ENCODE peak calls at places on chromosomes 2 and 18, in nine cellular contexts. One of them, this sample, is unnamed.

GRCh38 chr2:66370824-66371223 is 64.1 kb upstream of the MEIS1 start:
- DNase-seq in GM23338: no peak
- DNase-seq in neural progenitor cell: no peak
- DNase-seq in H9: no peak
- DNase-seq in WTC11: no peak
- DNase-seq in upper lobe of right lung: no peak
- DNase-seq in spleen: no peak
- DNase-seq in heart right ventricle: no peak
- DNase-seq in GM13976: no peak
- DNase-seq in this sample: no peak

GRCh38 chr18:56315363-56315762 is 323.0 kb downstream of the TXNL1 start:
- DNase-seq in upper lobe of right lung: no peak
- DNase-seq in WTC11: no peak
- DNase-seq in H9: no peak
- DNase-seq in heart right ventricle: no peak
- DNase-seq in neural progenitor cell: no peak
- DNase-seq in GM23338: no peak
- DNase-seq in spleen: no peak
- DNase-seq in GM13976: no peak
- DNase-seq in this sample: no peak

GRCh38 chr18:78778651-78779050 is 201.0 kb upstream of the SALL3 start:
- DNase-seq in heart right ventricle: no peak
- DNase-seq in GM13976: no peak
- DNase-seq in spleen: peak
- DNase-seq in upper lobe of right lung: no peak
- DNase-seq in neural progenitor cell: no peak
- DNase-seq in GM23338: no peak
- DNase-seq in WTC11: no peak
- DNase-seq in H9: no peak
- DNase-seq in this sample: no peak

GRCh38 chr2:199929257-199929656 is 18.2 kb downstream of the C2orf69 start:
- DNase-seq in neural progenitor cell: no peak
- DNase-seq in spleen: no peak
- DNase-seq in heart right ventricle: no peak
- DNase-seq in WTC11: no peak
- DNase-seq in GM23338: peak
- DNase-seq in H9: no peak
- DNase-seq in upper lobe of right lung: no peak
- DNase-seq in GM13976: no peak
- DNase-seq in this sample: no peak

GRCh38 chr2:30341500-30342267 is 105.4 kb upstream of the LCLAT1 start:
- DNase-seq in neural progenitor cell: no peak
- DNase-seq in upper lobe of right lung: no peak
- DNase-seq in GM13976: no peak
- DNase-seq in GM23338: no peak
- DNase-seq in WTC11: no peak
- DNase-seq in H9: no peak
- DNase-seq in heart right ventricle: no peak
- DNase-seq in spleen: no peak
- DNase-seq in this sample: no peak

GRCh38 chr2:237998530-237998929 is 31.7 kb downstream of the UBE2F start:
- DNase-seq in GM13976: peak
- DNase-seq in upper lobe of right lung: no peak
- DNase-seq in H9: no peak
- DNase-seq in GM23338: no peak
- DNase-seq in neural progenitor cell: no peak
- DNase-seq in spleen: no peak
- DNase-seq in heart right ventricle: no peak
- DNase-seq in WTC11: no peak
- DNase-seq in this sample: no peak

GRCh38 chr2:221571391-221572179 is 519 bp downstream of the EPHA4 start:
- DNase-seq in spleen: peak
- DNase-seq in upper lobe of right lung: peak
- DNase-seq in GM23338: peak
- DNase-seq in heart right ventricle: peak
- DNase-seq in neural progenitor cell: peak
- DNase-seq in GM13976: peak
- DNase-seq in WTC11: peak
- DNase-seq in H9: no peak
- DNase-seq in this sample: peak

GRCh38 chr2:70615222-70615621 is 61.6 kb upstream of the TGFA start:
- DNase-seq in GM13976: no peak
- DNase-seq in spleen: no peak
- DNase-seq in GM23338: no peak
- DNase-seq in neural progenitor cell: no peak
- DNase-seq in H9: no peak
- DNase-seq in WTC11: no peak
- DNase-seq in heart right ventricle: no peak
- DNase-seq in upper lobe of right lung: no peak
- DNase-seq in this sample: no peak

GRCh38 chr2:42914860-42915259 is 122.5 kb upstream of the HAAO start:
- DNase-seq in neural progenitor cell: no peak
- DNase-seq in GM23338: no peak
- DNase-seq in GM13976: no peak
- DNase-seq in spleen: no peak
- DNase-seq in upper lobe of right lung: no peak
- DNase-seq in H9: no peak
- DNase-seq in WTC11: no peak
- DNase-seq in heart right ventricle: no peak
- DNase-seq in this sample: no peak

GRCh38 chr2:221533299-221533698 is 38.8 kb downstream of the EPHA4 start:
- DNase-seq in spleen: no peak
- DNase-seq in WTC11: no peak
- DNase-seq in H9: no peak
- DNase-seq in heart right ventricle: no peak
- DNase-seq in GM13976: no peak
- DNase-seq in GM23338: no peak
- DNase-seq in upper lobe of right lung: no peak
- DNase-seq in neural progenitor cell: no peak
- DNase-seq in this sample: no peak

GRCh38 chr2:188414869-188415753 is 123.4 kb downstream of the GULP1 start:
- DNase-seq in spleen: no peak
- DNase-seq in upper lobe of right lung: no peak
- DNase-seq in heart right ventricle: no peak
- DNase-seq in WTC11: no peak
- DNase-seq in GM23338: no peak
- DNase-seq in H9: no peak
- DNase-seq in GM13976: no peak
- DNase-seq in neural progenitor cell: no peak
- DNase-seq in this sample: no peak

GRCh38 chr18:36772339-36772738 is 56.5 kb downstream of the TPGS2 start:
- DNase-seq in WTC11: no peak
- DNase-seq in upper lobe of right lung: no peak
- DNase-seq in H9: no peak
- DNase-seq in spleen: no peak
- DNase-seq in GM23338: no peak
- DNase-seq in neural progenitor cell: no peak
- DNase-seq in heart right ventricle: no peak
- DNase-seq in GM13976: no peak
- DNase-seq in this sample: no peak

GRCh38 chr2:37555457-37555856 is 116.0 kb downstream of the CDC42EP3 start:
- DNase-seq in spleen: peak
- DNase-seq in heart right ventricle: peak
- DNase-seq in neural progenitor cell: no peak
- DNase-seq in upper lobe of right lung: no peak
- DNase-seq in GM23338: no peak
- DNase-seq in WTC11: no peak
- DNase-seq in H9: no peak
- DNase-seq in GM13976: no peak
- DNase-seq in this sample: no peak

GRCh38 chr2:42493468-42493884 is 306 bp downstream of the KCNG3 start:
- DNase-seq in neural progenitor cell: no peak
- DNase-seq in H9: no peak
- DNase-seq in heart right ventricle: no peak
- DNase-seq in WTC11: no peak
- DNase-seq in GM13976: no peak
- DNase-seq in upper lobe of right lung: no peak
- DNase-seq in spleen: peak
- DNase-seq in GM23338: no peak
- DNase-seq in this sample: no peak

GRCh38 chr2:37378411-37378810 is 34.0 kb downstream of the QPCT start:
- DNase-seq in WTC11: no peak
- DNase-seq in spleen: no peak
- DNase-seq in H9: no peak
- DNase-seq in GM13976: no peak
- DNase-seq in neural progenitor cell: no peak
- DNase-seq in upper lobe of right lung: no peak
- DNase-seq in GM23338: no peak
- DNase-seq in heart right ventricle: no peak
- DNase-seq in this sample: no peak

GRCh38 chr2:179622122-179622521 is 239.3 kb downstream of the ZNF385B start:
- DNase-seq in GM23338: no peak
- DNase-seq in WTC11: no peak
- DNase-seq in heart right ventricle: no peak
- DNase-seq in GM13976: no peak
- DNase-seq in neural progenitor cell: no peak
- DNase-seq in spleen: no peak
- DNase-seq in H9: no peak
- DNase-seq in upper lobe of right lung: no peak
- DNase-seq in this sample: no peak

GRCh38 chr2:179622635-179623034 is 238.8 kb downstream of the ZNF385B start:
- DNase-seq in neural progenitor cell: no peak
- DNase-seq in spleen: no peak
- DNase-seq in WTC11: no peak
- DNase-seq in upper lobe of right lung: no peak
- DNase-seq in H9: no peak
- DNase-seq in GM13976: no peak
- DNase-seq in heart right ventricle: peak
- DNase-seq in GM23338: no peak
- DNase-seq in this sample: no peak

GRCh38 chr2:179614121-179614520 is 247.3 kb downstream of the ZNF385B start:
- DNase-seq in spleen: no peak
- DNase-seq in WTC11: no peak
- DNase-seq in GM13976: no peak
- DNase-seq in neural progenitor cell: no peak
- DNase-seq in H9: no peak
- DNase-seq in upper lobe of right lung: no peak
- DNase-seq in heart right ventricle: no peak
- DNase-seq in GM23338: no peak
- DNase-seq in this sample: no peak

DNA sequence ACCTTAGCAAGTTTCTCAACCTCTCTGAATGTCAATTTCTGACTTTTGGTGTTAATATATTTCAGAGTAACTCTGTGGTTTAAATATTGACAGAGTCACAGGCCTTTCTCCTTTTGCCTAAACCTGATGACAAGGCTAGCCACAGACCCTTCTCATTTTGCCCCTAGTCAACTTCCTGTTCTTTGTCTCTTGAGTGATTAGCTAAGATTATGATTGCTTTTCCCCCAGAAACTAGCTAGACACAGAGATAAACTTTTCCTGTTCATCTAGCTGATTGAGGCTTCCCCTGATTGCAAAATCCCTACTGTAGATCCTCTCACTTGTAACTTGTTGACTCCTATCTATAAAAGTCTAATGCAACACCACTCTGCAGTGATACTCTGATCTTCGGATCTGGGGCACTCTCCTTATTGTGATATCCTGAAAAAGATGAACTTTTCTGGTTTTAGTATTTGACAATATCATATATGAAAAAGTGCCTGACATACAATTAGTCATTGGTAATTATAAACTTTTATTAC is 241.4 kb downstream of the ZNF385B start:
- DNase-seq in heart right ventricle: no peak
- DNase-seq in spleen: no peak
- DNase-seq in GM13976: no peak
- DNase-seq in neural progenitor cell: no peak
- DNase-seq in upper lobe of right lung: no peak
- DNase-seq in GM23338: no peak
- DNase-seq in H9: no peak
- DNase-seq in WTC11: no peak
- DNase-seq in this sample: no peak
- TF ChIP-seq CTCF in heart right ventricle: no peak
- TF ChIP-seq CTCF in spleen: no peak
- TF ChIP-seq CTCF in GM13976: no peak
- TF ChIP-seq CTCF in neural progenitor cell: no peak
- TF ChIP-seq CTCF in upper lobe of right lung: no peak
- TF ChIP-seq CTCF in GM23338: no peak
- TF ChIP-seq CTCF in H9: no peak
- TF ChIP-seq CTCF in WTC11: no peak
- TF ChIP-seq CTCF in this sample: no peak

GRCh38 chr18:44598514-44598913 is 82.2 kb upstream of the SETBP1 start:
- DNase-seq in upper lobe of right lung: no peak
- DNase-seq in H9: no peak
- DNase-seq in neural progenitor cell: no peak
- DNase-seq in spleen: no peak
- DNase-seq in GM23338: peak
- DNase-seq in heart right ventricle: no peak
- DNase-seq in WTC11: peak
- DNase-seq in GM13976: no peak
- DNase-seq in this sample: no peak
- TF ChIP-seq CTCF in upper lobe of right lung: no peak
- TF ChIP-seq CTCF in H9: peak
- TF ChIP-seq CTCF in neural progenitor cell: no peak
- TF ChIP-seq CTCF in spleen: no peak
- TF ChIP-seq CTCF in GM23338: peak
- TF ChIP-seq CTCF in heart right ventricle: no peak
- TF ChIP-seq CTCF in WTC11: no peak
- TF ChIP-seq CTCF in GM13976: no peak
- TF ChIP-seq CTCF in this sample: no peak

DNA sequence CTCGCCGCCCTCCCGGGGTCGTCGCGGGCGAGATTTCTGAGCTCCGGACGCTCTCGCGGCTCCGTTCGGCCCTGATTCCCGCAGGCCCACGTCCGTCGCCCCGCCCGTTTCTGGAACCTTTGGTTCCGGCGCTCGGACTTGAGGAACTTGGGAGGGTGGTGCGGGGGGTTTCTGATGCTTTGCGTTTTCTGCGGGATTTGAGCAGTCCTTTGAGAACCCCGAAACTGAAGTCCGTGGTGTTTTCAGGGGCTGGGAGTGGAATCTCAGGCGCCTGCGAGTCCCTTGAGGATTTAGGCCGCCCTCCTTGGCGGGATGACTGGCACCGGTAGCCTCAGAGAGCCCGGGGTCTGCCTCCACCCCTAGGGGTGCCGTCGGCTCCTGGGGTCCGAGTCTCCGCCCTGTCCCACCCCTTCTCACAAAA is 336 bp downstream of the THNSL2 start:
- DNase-seq in WTC11: peak
- DNase-seq in H9: no peak
- DNase-seq in upper lobe of right lung: no peak
- DNase-seq in spleen: peak
- DNase-seq in GM13976: no peak
- DNase-seq in neural progenitor cell: no peak
- DNase-seq in GM23338: peak
- DNase-seq in heart right ventricle: peak
- DNase-seq in this sample: no peak
- TF ChIP-seq CTCF in WTC11: no peak
- TF ChIP-seq CTCF in H9: peak
- TF ChIP-seq CTCF in upper lobe of right lung: no peak
- TF ChIP-seq CTCF in spleen: no peak
- TF ChIP-seq CTCF in GM13976: no peak
- TF ChIP-seq CTCF in neural progenitor cell: no peak
- TF ChIP-seq CTCF in GM23338: no peak
- TF ChIP-seq CTCF in heart right ventricle: no peak
- TF ChIP-seq CTCF in this sample: no peak

DNA sequence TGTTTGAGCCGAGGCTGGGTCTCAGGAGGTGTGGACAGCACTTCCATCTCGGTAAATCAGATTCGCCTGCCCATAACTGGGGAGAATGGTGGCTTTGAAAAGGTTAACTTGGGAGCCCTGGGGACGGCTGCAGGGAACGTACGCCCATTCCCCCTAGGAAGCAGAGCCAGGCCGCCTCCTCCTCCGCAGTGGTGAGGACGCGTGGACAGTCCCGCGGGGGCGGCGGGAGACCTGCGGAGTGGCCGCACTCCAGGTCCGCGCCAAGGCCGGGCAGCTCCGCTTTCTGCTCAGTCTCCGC is 845 bp upstream of the MYCN start:
- DNase-seq in spleen: peak
- DNase-seq in neural progenitor cell: no peak
- DNase-seq in WTC11: peak
- DNase-seq in GM23338: no peak
- DNase-seq in heart right ventricle: peak
- DNase-seq in upper lobe of right lung: peak
- DNase-seq in GM13976: peak
- DNase-seq in H9: peak
- DNase-seq in this sample: peak
- TF ChIP-seq CTCF in spleen: peak
- TF ChIP-seq CTCF in neural progenitor cell: no peak
- TF ChIP-seq CTCF in WTC11: no peak
- TF ChIP-seq CTCF in GM23338: no peak
- TF ChIP-seq CTCF in heart right ventricle: peak
- TF ChIP-seq CTCF in upper lobe of right lung: peak
- TF ChIP-seq CTCF in GM13976: peak
- TF ChIP-seq CTCF in H9: no peak
- TF ChIP-seq CTCF in this sample: no peak